ENCODE peak calls at places on chromosomes 5 and 9, in nine cellular contexts. G, F, H, U, N, J, R, Q and T are unnamed samples. For H3K27me3, the result is how much of the 10 kb centered on the place peaks cover.

GRCh38 chr9:26809795-26810194 is 82.8 kb downstream of the CAAP1 start:
- DNase-seq in H (no peak), J (no peak), F (no peak), G (no peak), R (no peak), U (peak), Q (no peak), N (no peak), T (no peak)

GRCh38 chr5:7391215-7391614 is 4.7 kb upstream of the ADCY2 start:
- DNase-seq in G (no peak), U (no peak), H (no peak), Q (no peak), J (peak), F (no peak), R (no peak), N (peak), T (no peak)

GRCh38 chr5:15587941-15588340 is 88.0 kb downstream of the FBXL7 start:
- DNase-seq in H (no peak), J (no peak), R (no peak), U (no peak), N (no peak), Q (no peak), F (no peak), G (no peak), T (no peak)

GRCh38 chr9:91843623-91844111 is 106.4 kb downstream of the ROR2 start:
- DNase-seq in G (peak), U (no peak), N (peak), H (no peak), R (no peak), J (no peak), Q (no peak), F (peak), T (no peak)

GRCh38 chr5:139394123-139394653 is 716 bp downstream of the PROB1 start:
- DNase-seq in H (peak), F (peak), G (no peak), N (no peak), R (peak), Q (no peak), U (no peak), J (peak), T (no peak)

GRCh38 chr5:95938355-95938754 is 23.3 kb downstream of the ELL2 start:
- DNase-seq in N (no peak), H (no peak), G (no peak), U (no peak), J (no peak), Q (no peak), F (no peak), R (no peak), T (no peak)

GRCh38 chr9:69344459-69344858 is 19.4 kb downstream of the ENTREP1 start:
- DNase-seq in R (no peak), F (no peak), N (no peak), H (no peak), U (no peak), G (no peak), J (no peak), Q (no peak), T (no peak)

GRCh38 chr9:112861638-112862555 is 28.8 kb downstream of the SLC46A2 start:
- DNase-seq in H (no peak), G (peak), Q (no peak), N (no peak), R (peak), J (peak), F (peak), U (peak), T (no peak)

GRCh38 chr5:157516016-157516415 is 56.0 kb downstream of the NIPAL4 start:
- DNase-seq in N (peak), H (no peak), Q (no peak), J (no peak), G (no peak), R (no peak), F (no peak), U (peak), T (no peak)

GRCh38 chr5:178298283-178298807 is 65.7 kb upstream of the PHYKPL start:
- DNase-seq in H (no peak), R (no peak), Q (no peak), U (no peak), J (no peak), F (no peak), N (no peak), G (no peak), T (no peak)

GRCh38 chr9:135492886-135493669 is 7.4 kb upstream of the MRPS2 start:
- DNase-seq in H (peak), F (no peak), R (no peak), N (no peak), J (no peak), U (no peak), G (no peak), Q (no peak), T (no peak)

GRCh38 chr5:141875795-141876627 is 2.2 kb downstream of the PCDH1 start:
- DNase-seq in U (no peak), Q (no peak), H (no peak), G (no peak), N (peak), J (peak), R (peak), F (peak), T (no peak)

GRCh38 chr5:124841829-124842712 is 95.6 kb upstream of the ZNF608 start:
- DNase-seq in G (peak), H (no peak), U (peak), F (peak), R (peak), J (no peak), Q (no peak), N (no peak), T (no peak)

GRCh38 chr5:151094861-151095260 is 14.0 kb upstream of the TNIP1 start:
- DNase-seq in J (peak), N (no peak), F (no peak), Q (no peak), R (no peak), G (no peak), H (no peak), U (no peak), T (no peak)

GRCh38 chr9:111399772-111400563 is 69.9 kb upstream of the OR2K2 start:
- DNase-seq in G (no peak), R (no peak), N (peak), F (no peak), H (no peak), U (peak), Q (no peak), J (peak), T (no peak)

GRCh38 chr9:80188579-80188978 is 616.8 kb downstream of the TLE4 start:
- DNase-seq in Q (no peak), J (no peak), G (no peak), N (no peak), R (no peak), F (no peak), H (no peak), U (no peak), T (no peak)
- TF ChIP-seq CTCF in Q (no peak), J (no peak), G (no peak), N (no peak), R (no peak), F (no peak), H (no peak), U (no peak), T (no peak)

DNA sequence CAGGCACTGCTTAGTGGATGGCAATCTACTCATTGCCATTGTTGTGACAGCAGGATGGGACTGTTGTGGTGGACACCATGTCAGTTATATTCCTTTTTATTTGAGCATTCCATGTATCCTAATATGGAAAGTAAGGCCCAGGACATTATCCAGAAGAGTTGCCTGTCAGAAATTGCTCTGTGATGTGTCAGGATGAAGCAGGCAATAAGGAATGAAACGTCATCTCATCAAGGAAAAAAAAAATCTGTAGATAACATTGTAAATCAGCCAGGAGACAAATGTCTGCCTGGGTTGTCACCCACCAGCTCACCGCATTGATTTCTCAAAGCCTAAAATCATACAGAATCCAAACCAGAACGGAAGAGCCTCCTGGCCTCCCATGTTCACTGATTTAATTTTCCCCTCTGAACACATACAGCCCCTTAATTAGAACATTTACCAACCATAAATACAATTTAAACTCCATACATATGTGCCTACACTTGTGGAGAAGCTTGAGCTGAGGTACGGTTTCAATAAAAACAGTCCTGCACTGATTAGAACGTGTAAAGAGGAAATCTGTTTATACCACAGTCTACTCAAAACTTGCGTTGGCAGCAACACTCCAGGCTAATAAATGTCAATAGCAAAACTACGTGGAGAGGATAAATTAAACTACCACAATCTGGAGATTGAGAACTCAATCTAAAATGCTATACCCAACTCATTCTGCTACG is 73.9 kb downstream of the FOXD1 start:
- DNase-seq in R (no peak), G (no peak), F (no peak), J (no peak), H (no peak), Q (no peak), N (no peak), U (peak), T (no peak)
- H3K27me3 ChIP-seq in R (half or more), G (under half), F (half or more), J (under half), H (half or more), Q (half or more), N (under half), U (under half), T (under half)

GRCh38 chr9:25225938-25226760 is 452.1 kb downstream of the TUSC1 start:
- DNase-seq in H (no peak), G (no peak), Q (no peak), N (no peak), J (no peak), U (no peak), R (no peak), F (no peak), T (no peak)

GRCh38 chr9:25224309-25224708 is 453.9 kb downstream of the TUSC1 start:
- DNase-seq in U (no peak), H (no peak), F (no peak), G (no peak), Q (no peak), R (no peak), J (no peak), N (no peak), T (no peak)

DNA sequence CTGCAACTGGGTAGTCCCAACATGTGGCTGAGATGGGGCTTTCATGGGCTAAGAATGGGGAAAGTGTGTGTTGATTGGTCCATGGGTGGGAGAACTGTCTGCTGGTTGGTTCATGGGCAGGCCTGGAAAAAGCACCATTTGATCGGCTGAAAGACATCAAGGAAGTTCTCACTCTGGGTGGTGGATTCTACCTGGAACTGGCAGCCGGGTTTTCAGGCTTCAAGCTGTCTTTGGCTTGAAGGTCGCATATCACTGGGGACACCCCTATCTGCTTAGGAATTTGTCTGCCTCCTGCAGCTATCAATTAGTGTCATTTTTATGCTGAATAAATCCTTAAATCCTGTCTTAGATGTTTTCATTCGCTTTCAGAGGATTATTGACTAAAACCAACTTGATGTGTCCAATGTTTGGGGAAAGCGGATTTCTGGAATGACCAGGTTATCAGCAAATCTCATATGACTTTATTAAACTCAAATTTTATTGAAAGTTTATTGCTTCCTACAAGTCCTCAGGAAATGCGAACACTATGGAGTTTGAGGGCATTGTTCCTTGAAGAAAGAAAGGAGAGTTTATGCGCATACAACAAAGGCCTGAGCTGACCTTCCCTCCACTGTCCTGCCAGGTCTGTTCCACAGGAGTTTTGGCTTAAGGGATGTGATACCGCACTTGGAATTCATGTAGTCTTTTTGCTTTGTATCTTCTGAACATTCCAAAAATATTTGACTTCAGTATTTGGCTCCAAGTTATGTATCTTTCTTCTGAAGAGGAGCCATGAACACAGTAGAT is 451.1 kb downstream of the TUSC1 start:
- DNase-seq in J (no peak), H (no peak), F (no peak), Q (no peak), U (no peak), R (no peak), G (no peak), N (no peak), T (no peak)
- TF ChIP-seq CTCF in J (no peak), H (no peak), F (no peak), Q (no peak), U (no peak), R (no peak), G (no peak), N (no peak), T (no peak)

GRCh38 chr9:130937146-130938076 is 1.6 kb downstream of the FIBCD1 start:
- DNase-seq in F (no peak), N (no peak), J (no peak), R (no peak), Q (no peak), G (no peak), H (no peak), U (no peak), T (no peak)
- H3K27me3 ChIP-seq in F (half or more), N (under half), J (under half), R (half or more), Q (under half), G (under half), H (half or more), U (under half), T (under half)

GRCh38 chr5:129094924-129095797 is 612 bp downstream of the ISOC1 start:
- DNase-seq in F (peak), Q (peak), N (peak), J (peak), R (peak), G (peak), U (peak), H (peak), T (peak)
- TF ChIP-seq CTCF in F (no peak), Q (no peak), N (peak), J (no peak), R (no peak), G (no peak), U (peak), H (peak), T (peak)

DNA sequence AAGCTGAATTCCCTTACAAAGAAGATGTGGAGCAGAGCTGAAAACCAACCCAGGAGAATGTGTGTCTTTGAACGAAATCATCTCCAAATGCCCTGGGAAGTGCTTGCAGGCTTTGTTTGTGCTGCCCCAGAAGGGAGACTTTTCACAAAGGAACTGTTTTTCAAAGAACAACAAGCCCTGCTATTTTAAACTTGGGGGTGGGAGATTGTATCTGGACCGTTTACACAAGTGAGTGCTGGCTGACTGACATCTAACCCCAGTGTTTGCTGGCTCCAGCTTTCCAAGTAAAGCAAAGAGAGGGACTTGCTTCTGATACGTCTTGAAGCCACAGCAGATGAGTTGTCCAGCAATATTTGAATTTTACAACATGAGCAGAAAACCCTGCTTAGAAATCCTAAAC is 1.6 kb downstream of the ADAMTS12 start:
- DNase-seq in G (no peak), J (no peak), N (no peak), H (no peak), U (peak), F (no peak), R (no peak), Q (no peak), T (no peak)
- H3K27me3 ChIP-seq in G (under half), J (under half), N (half or more), H (under half), U (under half), F (half or more), R (under half), Q (half or more), T (under half)

GRCh38 chr5:74536658-74537057 is 103.9 kb downstream of the ENC1 start:
- DNase-seq in F (no peak), U (no peak), R (no peak), Q (no peak), G (no peak), J (no peak), H (no peak), N (no peak), T (no peak)

GRCh38 chr5:74539986-74540385 is 100.5 kb downstream of the ENC1 start:
- DNase-seq in G (no peak), N (no peak), F (no peak), Q (no peak), J (no peak), R (no peak), U (peak), H (no peak), T (no peak)

GRCh38 chr5:74540582-74540981 is 99.9 kb downstream of the ENC1 start:
- DNase-seq in R (no peak), Q (no peak), F (no peak), N (no peak), J (no peak), H (no peak), G (no peak), U (no peak), T (no peak)

GRCh38 chr5:74541381-74541781 is 99.1 kb downstream of the ENC1 start:
- DNase-seq in H (no peak), Q (no peak), N (no peak), G (no peak), F (no peak), U (peak), R (no peak), J (no peak), T (no peak)

GRCh38 chr5:74538206-74538661 is 102.3 kb downstream of the ENC1 start:
- DNase-seq in F (peak), R (peak), G (peak), H (peak), N (no peak), Q (no peak), U (peak), J (peak), T (no peak)
- TF ChIP-seq CTCF in F (no peak), R (no peak), G (no peak), H (no peak), N (no peak), Q (no peak), U (no peak), J (no peak), T (no peak)

GRCh38 chr5:88660947-88661869 is 221.8 kb downstream of the MEF2C start:
- DNase-seq in Q (peak), U (peak), H (peak), R (no peak), G (no peak), N (peak), F (no peak), J (peak), T (no peak)
- H3K27me3 ChIP-seq in Q (under half), U (under half), H (half or more), R (half or more), G (half or more), N (under half), F (half or more), J (under half), T (half or more)

DNA sequence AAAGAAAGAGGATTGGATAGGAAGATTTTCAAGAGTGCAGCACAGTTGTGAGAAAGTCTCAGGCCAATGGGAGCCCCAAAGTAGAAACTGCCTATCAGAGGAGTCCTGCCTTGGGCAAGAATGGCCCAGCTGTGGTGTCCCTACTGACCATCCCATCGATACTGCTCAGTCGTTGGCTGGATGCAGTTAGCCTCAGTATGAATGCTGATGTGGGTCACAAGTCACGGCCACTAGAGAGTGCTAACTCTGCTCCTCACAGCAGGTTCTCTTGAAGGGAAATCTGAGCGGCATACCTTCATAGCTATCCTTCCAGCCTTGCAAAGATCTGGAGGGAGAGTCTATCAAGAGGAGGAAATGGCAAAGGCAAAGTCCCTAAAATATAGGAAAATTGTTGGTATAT is 11.6 kb upstream of the CETN3 start:
- DNase-seq in U (peak), R (no peak), N (no peak), Q (no peak), J (no peak), F (no peak), H (no peak), G (no peak), T (no peak)
- TF ChIP-seq CTCF in U (no peak), R (peak), N (peak), Q (no peak), J (no peak), F (peak), H (no peak), G (no peak), T (no peak)

GRCh38 chr5:73507062-73507461 is 8.8 kb downstream of the BTF3 start:
- DNase-seq in U (no peak), J (no peak), G (no peak), R (no peak), Q (no peak), F (no peak), H (no peak), N (no peak), T (no peak)
- H3K27me3 ChIP-seq in U (under half), J (under half), G (under half), R (under half), Q (under half), F (under half), H (under half), N (under half), T (under half)